ENCODE peak calls at places on chromosome 9, in seven cellular contexts. Q, O, H, W, E, D and U are unnamed samples.
A peak's percentile ranks its signal among the peaks of the same experiment; 100 is the strongest.

GRCh38 chr9:108149346-108149745 is 659.8 kb upstream of the KLF4 start:
- DNase-seq in Q (no peak), O (no peak), H (no peak), W (no peak), E (no peak), D (no peak), U (no peak)

GRCh38 chr9:91716815-91717214 is 233.2 kb downstream of the ROR2 start:
- DNase-seq in Q (no peak), O (no peak), H (no peak), W (no peak), E (no peak), D (no peak), U (no peak)

GRCh38 chr9:13324988-13325387 is 45.5 kb upstream of the MPDZ start:
- DNase-seq in Q (no peak), O (no peak), H (no peak), W (no peak), E (no peak), D (no peak), U (no peak)

GRCh38 chr9:12195456-12195855 is 497.7 kb upstream of the TYRP1 start:
- DNase-seq in Q (no peak), O (no peak), H (no peak), W (no peak), E (no peak), D (no peak), U (no peak)

GRCh38 chr9:99241106-99241505 is 19.0 kb downstream of the SEC61B start:
- DNase-seq in Q (no peak), O (no peak), H (no peak), W (no peak), E (no peak), D (no peak), U (no peak)

GRCh38 chr9:103731541-103731940 is 362.6 kb upstream of the SMC2 start:
- DNase-seq in Q (no peak), O (no peak), H (no peak), W (no peak), E (no peak), D (no peak), U (no peak)

GRCh38 chr9:21801683-21802417 is 586 bp upstream of the MTAP start:
- DNase-seq in Q (no peak), O (peak; percentile 80), H (peak; percentile 62), W (peak; percentile 74), E (peak; percentile 82), D (no peak), U (peak; percentile 93)

GRCh38 chr9:128349125-128349524 is 8.8 kb downstream of the SLC27A4 start:
- DNase-seq in Q (no peak), O (no peak), H (no peak), W (no peak), E (no peak), D (no peak), U (no peak)

GRCh38 chr9:70510157-70510770 is 95.8 kb upstream of the KLF9 start:
- DNase-seq in Q (no peak), O (peak; percentile 76), H (peak; percentile 12), W (peak; percentile 26), E (peak; percentile 24), D (peak; percentile 37), U (peak; percentile 46)

GRCh38 chr9:20683351-20684034 is 566 bp upstream of the FOCAD start:
- DNase-seq in Q (no peak), O (no peak), H (peak; percentile 25), W (peak; percentile 45), E (peak; percentile 18), D (peak; percentile 14), U (peak; percentile 42)

GRCh38 chr9:113511856-113512761 is 48.6 kb downstream of the RGS3 start:
- DNase-seq in Q (peak; percentile 81), O (no peak), H (no peak), W (no peak), E (no peak), D (no peak), U (no peak)

GRCh38 chr9:82124090-82124489 is 135.5 kb downstream of the SPATA31D1 start:
- DNase-seq in Q (no peak), O (no peak), H (no peak), W (no peak), E (no peak), D (no peak), U (no peak)

GRCh38 chr9:132042324-132042723 is 37.3 kb downstream of the MED27 start:
- DNase-seq in Q (no peak), O (no peak), H (no peak), W (no peak), E (peak; percentile 35), D (peak; percentile 25), U (no peak)

GRCh38 chr9:5688109-5688508 is 59.2 kb downstream of the RIC1 start:
- DNase-seq in Q (no peak), O (no peak), H (no peak), W (no peak), E (no peak), D (peak; percentile 9), U (peak; percentile 32)

GRCh38 chr9:132136151-132136892 is 25.5 kb upstream of the NTNG2 start:
- DNase-seq in Q (no peak), O (no peak), H (no peak), W (no peak), E (no peak), D (no peak), U (no peak)

GRCh38 chr9:13070612-13071595 is 208.6 kb downstream of the MPDZ start:
- DNase-seq in Q (no peak), O (no peak), H (no peak), W (no peak), E (no peak), D (no peak), U (no peak)

GRCh38 chr9:127187231-127187956 is 65.0 kb upstream of the ANGPTL2 start:
- DNase-seq in Q (no peak), O (no peak), H (peak; percentile 69), W (no peak), E (peak; percentile 48), D (peak; percentile 62), U (peak; percentile 70)

GRCh38 chr9:20178679-20179078 is 389.8 kb upstream of the SLC24A2 start:
- DNase-seq in Q (no peak), O (no peak), H (no peak), W (no peak), E (no peak), D (no peak), U (no peak)

DNA sequence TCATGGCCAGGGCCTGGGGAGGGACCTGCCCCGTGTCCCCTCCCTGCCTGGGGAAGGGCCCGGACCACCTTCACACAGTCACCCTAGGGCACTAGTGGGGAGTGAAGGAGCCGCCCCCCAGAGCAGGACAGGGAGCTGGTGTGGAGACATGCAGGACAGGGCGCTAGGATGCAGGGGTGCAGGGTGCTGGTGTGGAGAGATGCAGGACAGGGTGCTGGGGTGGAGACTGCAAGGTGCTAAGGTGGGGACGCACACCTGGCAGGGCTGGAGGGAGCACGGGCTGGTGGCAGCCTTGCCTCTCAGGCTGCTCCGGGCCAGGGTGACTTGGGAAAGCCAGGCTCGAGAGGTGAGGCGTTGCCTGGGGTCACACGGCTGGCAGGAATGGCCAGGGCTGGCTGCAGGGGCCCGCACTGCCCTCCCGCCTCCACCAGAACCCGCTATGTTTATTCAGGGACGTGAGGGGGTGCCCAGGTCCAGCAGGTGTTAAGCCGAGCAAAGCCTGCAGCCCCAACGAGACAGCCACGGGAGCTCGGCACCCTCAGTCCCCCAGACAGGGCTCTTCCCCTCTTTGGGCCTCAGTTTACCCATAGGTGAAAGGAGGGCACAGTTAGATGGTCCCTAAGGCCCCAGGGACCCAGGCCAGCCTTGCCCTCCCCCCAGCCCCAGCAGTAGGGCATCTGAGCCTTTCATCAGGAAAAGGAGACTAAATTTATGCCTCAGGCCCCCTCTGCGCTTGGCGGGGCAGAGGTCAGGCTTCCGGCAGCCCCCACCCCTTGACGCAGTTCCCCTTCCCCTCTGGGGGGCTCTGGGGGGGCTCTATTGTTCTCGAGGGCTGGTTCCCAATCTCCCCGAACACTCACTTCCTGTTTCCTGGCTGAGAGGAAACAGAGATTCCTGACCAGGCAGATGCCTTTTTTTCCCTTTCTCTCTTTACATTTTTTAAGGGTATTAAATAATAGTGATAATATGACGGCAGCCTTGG is 7.2 kb upstream of the EGFL7 start:
- DNase-seq in Q (no peak), O (peak; percentile 46), H (no peak), W (no peak), E (no peak), D (no peak), U (no peak)
- TF ChIP-seq JUND in Q (no peak), O (no peak), H (no peak), W (no peak), E (no peak), D (no peak), U (no peak)

GRCh38 chr9:92746567-92747458 is 17.8 kb downstream of the BICD2 start:
- DNase-seq in Q (no peak), O (no peak), H (peak; percentile 56), W (no peak), E (no peak), D (no peak), U (no peak)
- TF ChIP-seq JUND in Q (no peak), O (no peak), H (no peak), W (no peak), E (no peak), D (no peak), U (no peak)

GRCh38 chr9:134940236-134941208 is 22.8 kb upstream of the FCN1 start:
- DNase-seq in Q (no peak), O (no peak), H (no peak), W (no peak), E (no peak), D (no peak), U (no peak)
- TF ChIP-seq JUND in Q (no peak), O (no peak), H (no peak), W (no peak), E (no peak), D (no peak), U (no peak)

GRCh38 chr9:95506692-95507455 is 9.9 kb downstream of the PTCH1 start:
- DNase-seq in Q (no peak), O (peak; percentile 65), H (peak; percentile 47), W (peak; percentile 64), E (no peak), D (peak; percentile 41), U (peak; percentile 63)

GRCh38 chr9:95508968-95509850 is 7.6 kb downstream of the PTCH1 start:
- DNase-seq in Q (peak; percentile 56), O (peak; percentile 82), H (peak; percentile 73), W (peak; percentile 74), E (peak; percentile 69), D (peak; percentile 42), U (peak; percentile 41)

GRCh38 chr9:95509851-95510529 is 6.8 kb downstream of the PTCH1 start:
- DNase-seq in Q (no peak), O (no peak), H (no peak), W (no peak), E (no peak), D (no peak), U (no peak)

GRCh38 chr9:95507456-95508241 is 9.1 kb downstream of the PTCH1 start:
- DNase-seq in Q (no peak), O (peak; percentile 75), H (peak; percentile 39), W (peak; percentile 41), E (peak; percentile 63), D (no peak), U (peak; percentile 35)

DNA sequence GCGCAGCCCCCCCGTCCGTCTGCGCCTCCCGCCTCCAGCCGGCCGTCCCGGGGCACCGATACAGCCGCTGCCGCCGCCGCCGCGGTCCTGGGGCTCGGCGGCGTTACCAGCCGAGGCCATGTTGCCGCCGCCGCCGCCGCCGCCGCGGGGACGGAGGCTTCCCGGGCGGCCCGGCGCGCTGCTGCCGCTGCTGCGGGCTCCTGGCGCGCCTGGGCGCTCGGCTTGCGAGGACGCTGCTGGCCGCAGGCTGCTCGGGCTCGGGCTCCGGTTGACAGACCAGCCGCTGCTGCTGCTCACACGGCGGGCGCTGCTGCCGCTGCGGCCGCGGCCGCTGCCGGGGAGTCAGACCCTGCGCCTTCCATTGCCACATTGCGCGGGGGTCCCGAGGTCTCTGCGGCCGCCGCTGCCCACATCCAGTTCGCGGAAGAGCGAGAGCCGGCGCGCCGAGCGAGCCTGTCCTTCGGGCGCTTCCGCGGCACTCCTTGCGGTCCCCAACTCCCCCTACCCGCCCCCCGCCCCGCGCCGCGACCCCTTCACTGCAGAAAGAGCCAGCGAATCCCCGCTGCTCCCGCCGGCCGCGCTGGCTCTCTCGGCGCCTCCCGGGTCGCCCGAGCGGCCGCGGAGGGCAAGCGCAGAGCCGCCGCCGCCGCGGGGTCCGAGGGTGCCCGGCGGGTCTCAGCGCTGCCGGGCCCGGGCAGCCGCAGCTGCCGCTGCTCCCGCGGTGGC is 8.4 kb downstream of the PTCH1 start:
- DNase-seq in Q (no peak), O (peak; percentile 55), H (no peak), W (peak; percentile 47), E (no peak), D (no peak), U (no peak)
- TF ChIP-seq JUND in Q (no peak), O (no peak), H (no peak), W (no peak), E (no peak), D (no peak), U (no peak)